ENCODE peak calls at places on chromosomes 6 and 20, in eight cellular contexts. P, A, M, C, H, B, Q and F are unnamed samples.

GRCh38 chr20:10047427-10047826 is 12.6 kb downstream of the ANKEF1 start:
- DNase-seq in P (no peak), B (no peak), H (no peak), C (no peak), A (no peak), Q (no peak), M (no peak), F (no peak)

GRCh38 chr6:137119196-137120104 is 54.0 kb downstream of the IL22RA2 start:
- DNase-seq in Q (no peak), C (peak), B (no peak), P (no peak), A (no peak), M (no peak), H (no peak), F (no peak)

GRCh38 chr6:169738204-169738971 is 13.0 kb downstream of the DYNLT2 start:
- DNase-seq in B (no peak), P (no peak), C (no peak), A (no peak), H (no peak), Q (no peak), M (peak), F (no peak)

GRCh38 chr6:139062921-139063320 is 34.4 kb downstream of the ABRACL start:
- DNase-seq in P (no peak), A (no peak), Q (no peak), C (no peak), H (no peak), M (peak), B (no peak), F (no peak)

GRCh38 chr6:12760911-12761310 is 44.3 kb downstream of the PHACTR1 start:
- DNase-seq in H (no peak), B (no peak), A (no peak), P (no peak), C (no peak), M (no peak), Q (no peak), F (no peak)

GRCh38 chr6:150494236-150494635 is 105.4 kb upstream of the PLEKHG1 start:
- DNase-seq in H (no peak), Q (peak), A (peak), C (peak), B (no peak), P (no peak), M (no peak), F (no peak)

GRCh38 chr6:17866876-17867444 is 120.5 kb downstream of the KIF13A start:
- DNase-seq in B (no peak), H (no peak), A (no peak), M (no peak), Q (no peak), C (no peak), P (no peak), F (no peak)

GRCh38 chr20:45575931-45576330 is 3.2 kb downstream of the WFDC8 start:
- DNase-seq in C (no peak), B (no peak), M (no peak), Q (no peak), A (no peak), H (no peak), P (no peak), F (no peak)

GRCh38 chr6:41358503-41358902 is 23.1 kb downstream of the NCR2 start:
- DNase-seq in B (no peak), P (no peak), A (no peak), M (no peak), Q (no peak), H (no peak), C (no peak), F (no peak)

GRCh38 chr6:14423330-14423729 is 305.8 kb downstream of the CD83 start:
- DNase-seq in A (no peak), Q (no peak), H (no peak), M (no peak), P (no peak), C (peak), B (no peak), F (no peak)

GRCh38 chr20:61902213-61902869 is 163.3 kb downstream of the TAF4 start:
- DNase-seq in H (no peak), C (no peak), A (no peak), M (no peak), B (peak), Q (no peak), P (no peak), F (no peak)

GRCh38 chr20:1536893-1537730 is 20.4 kb downstream of the SIRPD start:
- DNase-seq in M (no peak), P (no peak), C (no peak), A (peak), B (no peak), H (no peak), Q (no peak), F (peak)

GRCh38 chr20:10987651-10988383 is 314.0 kb upstream of the JAG1 start:
- DNase-seq in C (no peak), Q (no peak), B (no peak), P (no peak), M (peak), H (no peak), A (no peak), F (no peak)